ENCODE peak calls at places on chromosome 1, in seven cellular contexts. B is IMR-90, X is mesendoderm, C is H9, L is neuronal stem cell, I is trophoblast cell, Y is H1. Q is an unnamed sample.

GRCh38 chr1:119660253-119661078 is 12.4 kb upstream of the ZNF697 start:
- DNase-seq in Y (no peak), L (no peak), B (no peak), C (no peak), I (no peak), X (no peak), Q (no peak)

GRCh38 chr1:55400560-55400959 is 185.4 kb upstream of the USP24 start:
- DNase-seq in X (no peak), B (no peak), I (no peak), C (no peak), L (no peak), Y (no peak), Q (no peak)

GRCh38 chr1:208192989-208193388 is 51.2 kb downstream of the PLXNA2 start:
- DNase-seq in I (no peak), B (peak; percentile 47), Y (no peak), L (no peak), C (no peak), X (no peak), Q (peak; percentile 73)

GRCh38 chr1:109161836-109162606 is 48.1 kb downstream of the ELAPOR1 start:
- DNase-seq in X (peak; percentile 33), L (no peak), B (peak; percentile 89), C (no peak), Y (no peak), I (peak; percentile 85), Q (peak; percentile 93)

GRCh38 chr1:154896811-154897286 is 26.8 kb upstream of the KCNN3 start:
- DNase-seq in C (no peak), Y (no peak), L (no peak), I (no peak), B (no peak), X (no peak), Q (no peak)

GRCh38 chr1:59570524-59570923 is 244.2 kb upstream of the HOOK1 start:
- DNase-seq in X (no peak), I (no peak), Y (no peak), C (no peak), L (no peak), B (peak; percentile 43), Q (peak; percentile 60)

GRCh38 chr1:169696273-169697100 is 14.9 kb downstream of the SELL start:
- DNase-seq in B (no peak), I (peak; percentile 59), Y (no peak), C (no peak), X (no peak), L (no peak), Q (no peak)

GRCh38 chr1:169368406-169368769 is 393 bp downstream of the BLZF1 start:
- DNase-seq in L (no peak), B (peak; percentile 2), Y (no peak), I (peak; percentile 3), C (peak; percentile 27), X (no peak), Q (no peak)

GRCh38 chr1:220336391-220337065 is 64.3 kb upstream of the RAB3GAP2 start:
- DNase-seq in X (peak; percentile 64), B (no peak), C (no peak), Y (no peak), I (no peak), L (no peak), Q (no peak)

GRCh38 chr1:84089470-84090261 is 54.4 kb upstream of the PRKACB start:
- DNase-seq in L (no peak), I (no peak), Y (no peak), X (no peak), B (peak; percentile 51), C (no peak), Q (peak; percentile 40)

GRCh38 chr1:92310185-92310597 is 11.3 kb downstream of the RPAP2 start:
- DNase-seq in L (no peak), X (no peak), I (no peak), C (no peak), Y (no peak), B (peak; percentile 50), Q (peak; percentile 44)
- H3K23ac ChIP-seq in L (no peak overlapping the region), X (no peak overlapping the region), I (no peak overlapping the region), C (no peak overlapping the region), Y (no peak overlapping the region), B (no peak overlapping the region), Q (no peak overlapping the region)

GRCh38 chr1:5391725-5392124 is 600.5 kb downstream of the NPHP4 start:
- DNase-seq in I (no peak), C (no peak), Y (no peak), L (no peak), X (no peak), B (no peak), Q (no peak)

GRCh38 chr1:5390497-5390896 is 601.7 kb downstream of the NPHP4 start:
- DNase-seq in I (no peak), Y (no peak), C (no peak), X (no peak), L (no peak), B (no peak), Q (no peak)

GRCh38 chr1:5389101-5389885 is 602.9 kb downstream of the NPHP4 start:
- DNase-seq in C (no peak), I (no peak), Y (no peak), B (no peak), L (no peak), X (no peak), Q (no peak)

GRCh38 chr1:5386371-5386770 is 605.9 kb downstream of the NPHP4 start:
- DNase-seq in I (no peak), X (no peak), C (no peak), L (no peak), B (no peak), Y (no peak), Q (no peak)

GRCh38 chr1:5388622-5389021 is 603.6 kb downstream of the NPHP4 start:
- DNase-seq in L (no peak), B (no peak), I (no peak), C (no peak), Y (no peak), X (peak; percentile 12), Q (no peak)
- H3K23ac ChIP-seq in L (no peak overlapping the region), B (no peak overlapping the region), I (no peak overlapping the region), C (no peak overlapping the region), Y (no peak overlapping the region), X (no peak overlapping the region), Q (no peak overlapping the region)

GRCh38 chr1:226381226-226381998 is 26.5 kb downstream of the PARP1 start:
- DNase-seq in Y (no peak), I (no peak), C (no peak), B (no peak), L (no peak), X (no peak), Q (no peak)
- H3K23ac ChIP-seq in Y (no peak overlapping the region), I (no peak overlapping the region), C (no peak overlapping the region), B (no peak overlapping the region), L (no peak overlapping the region), X (no peak overlapping the region), Q (no peak overlapping the region)

GRCh38 chr1:210257698-210258395 is 25.3 kb downstream of the SERTAD4 start:
- DNase-seq in X (no peak), B (no peak), Y (no peak), L (no peak), C (no peak), I (no peak), Q (no peak)
- H3K23ac ChIP-seq in X (no peak overlapping the region), B (no peak overlapping the region), Y (no peak overlapping the region), L (no peak overlapping the region), C (no peak overlapping the region), I (no peak overlapping the region), Q (no peak overlapping the region)

GRCh38 chr1:245512980-245513578 is 358.3 kb downstream of the KIF26B start:
- DNase-seq in I (no peak), B (no peak), L (no peak), C (peak; percentile 54), Y (no peak), X (peak; percentile 67), Q (no peak)

GRCh38 chr1:245516178-245516829 is 361.5 kb downstream of the KIF26B start:
- DNase-seq in L (no peak), B (peak; percentile 67), X (no peak), I (peak; percentile 12), Y (no peak), C (no peak), Q (no peak)

DNA sequence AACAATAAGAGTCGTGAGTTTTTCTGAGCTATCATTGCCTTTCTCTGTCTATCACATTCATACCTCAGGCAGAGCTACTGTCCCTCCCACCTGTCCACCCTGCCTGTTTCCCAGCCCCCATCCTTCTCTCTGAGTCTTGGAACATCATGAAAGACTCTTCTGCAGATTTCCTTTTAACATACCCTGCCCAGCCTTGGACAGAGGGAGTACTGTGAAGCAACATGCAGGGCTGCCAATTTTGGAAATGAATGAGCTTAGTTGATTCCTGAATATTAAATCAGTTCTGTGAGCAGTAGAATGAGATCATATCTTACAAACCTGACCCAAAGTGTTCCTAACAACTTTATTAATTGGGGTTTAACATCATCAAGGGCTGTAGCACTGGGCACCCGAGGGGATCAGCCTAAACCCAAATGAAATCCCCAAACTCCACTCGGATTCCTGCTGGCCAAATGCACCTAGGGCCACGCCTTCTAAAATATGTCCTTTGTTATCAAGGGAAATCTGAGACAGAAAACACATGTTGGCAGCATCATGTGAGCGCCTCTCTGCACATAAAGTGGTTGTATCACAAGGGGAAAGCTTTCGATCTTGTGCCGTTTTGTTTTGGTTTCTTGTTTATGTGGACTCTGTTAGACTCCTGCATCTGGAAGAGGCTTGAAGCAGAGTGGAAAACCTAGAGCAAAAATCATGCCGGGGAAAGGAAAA is 357.6 kb downstream of the KIF26B start:
- DNase-seq in Y (no peak), X (no peak), I (no peak), L (no peak), B (no peak), C (no peak), Q (peak; percentile 17)
- H3K23ac ChIP-seq in Y (no peak overlapping the region), X (peak overlapping the region; percentile 81), I (no peak overlapping the region), L (no peak overlapping the region), B (no peak overlapping the region), C (no peak overlapping the region), Q (no peak overlapping the region)

DNA sequence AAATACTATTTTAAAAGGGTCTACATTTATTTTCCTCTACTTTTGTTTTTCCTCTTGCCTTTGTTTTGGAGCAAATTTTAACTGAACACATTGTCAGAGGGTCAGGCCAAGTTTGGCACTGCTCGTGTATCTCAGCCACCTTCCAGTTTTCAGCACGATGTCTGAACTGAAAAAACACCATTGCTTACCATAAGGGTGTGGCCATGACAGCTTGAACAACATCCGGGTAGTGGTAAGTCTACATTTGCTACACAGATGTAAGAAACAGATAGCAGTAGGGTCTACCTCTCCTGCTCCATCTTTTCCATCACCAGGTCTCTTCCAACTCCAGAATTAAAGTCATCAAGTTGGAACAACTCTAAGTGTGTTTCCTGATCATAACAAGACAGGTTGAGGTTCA is 4.2 kb downstream of the HIVEP3 start:
- DNase-seq in L (no peak), C (no peak), X (no peak), I (no peak), B (no peak), Y (no peak), Q (no peak)
- H3K23ac ChIP-seq in L (no peak overlapping the region), C (no peak overlapping the region), X (no peak overlapping the region), I (peak overlapping the region; percentile 70), B (no peak overlapping the region), Y (no peak overlapping the region), Q (no peak overlapping the region)

GRCh38 chr1:182971219-182971618 is 18.3 kb upstream of the SHCBP1L start:
- DNase-seq in B (no peak), X (no peak), Y (no peak), I (no peak), C (no peak), L (no peak), Q (no peak)
- H3K23ac ChIP-seq in B (no peak overlapping the region), X (no peak overlapping the region), Y (no peak overlapping the region), I (no peak overlapping the region), C (no peak overlapping the region), L (no peak overlapping the region), Q (no peak overlapping the region)

Q was measured in mesenchymal stem cell.